ENCODE peak calls at places on chromosome 17, in eight cellular contexts. D is effector memory CD8-positive, alpha-beta T cell; X is endothelial cell; Q is A549; V is HCEC 1CT; F is stimulated activated CD8-positive, alpha-beta memory T cell treated with anti-CD3 and anti-CD28 coated beads, Interleukin-12 subunit alpha, Interleukin-12 subunit beta, amount 100 ng/mL, for 4 hours; S is HL-60; O is M059J. R is an unnamed sample.

GRCh38 chr17:28480278-28480677 is 6.8 kb downstream of the SLC13A2 start:
- DNase-seq in D (no peak), X (no peak), Q (no peak), V (no peak), F (no peak), S (no peak), O (no peak), R (no peak)

GRCh38 chr17:57667461-57667923 is 77.6 kb downstream of the CCDC182 start:
- DNase-seq in D (no peak), X (no peak), Q (no peak), V (no peak), F (no peak), S (no peak), O (no peak), R (no peak)

GRCh38 chr17:82148011-82148410 is 50.0 kb upstream of the FASN start:
- DNase-seq in D (no peak), X (no peak), Q (no peak), V (no peak), F (no peak), S (no peak), O (no peak), R (no peak)

GRCh38 chr17:17587614-17588336 is 3.7 kb downstream of the PEMT start:
- DNase-seq in D (no peak), X (no peak), Q (no peak), V (no peak), F (no peak), S (no peak), O (no peak), R (no peak)

GRCh38 chr17:82615084-82616020 is 32.9 kb downstream of the WDR45B start:
- DNase-seq in D (no peak), X (no peak), Q (peak), V (no peak), F (no peak), S (no peak), O (no peak), R (no peak)

GRCh38 chr17:3678095-3678820 is 9.6 kb downstream of the EMC6 start:
- DNase-seq in D (no peak), X (no peak), Q (no peak), V (no peak), F (no peak), S (no peak), O (peak), R (no peak)

GRCh38 chr17:3922765-3923164 is 6.5 kb upstream of the P2RX1 start:
- DNase-seq in D (no peak), X (no peak), Q (no peak), V (no peak), F (no peak), S (no peak), O (no peak), R (no peak)

GRCh38 chr17:81635431-81635830 is 1.5 kb downstream of the NPLOC4 start:
- DNase-seq in D (no peak), X (no peak), Q (no peak), V (no peak), F (no peak), S (no peak), O (no peak), R (no peak)

GRCh38 chr17:77036841-77037381 is 103.9 kb upstream of the SEC14L1 start:
- DNase-seq in D (no peak), X (no peak), Q (no peak), V (no peak), F (no peak), S (no peak), O (peak), R (no peak)

GRCh38 chr17:70365098-70365583 is 195.8 kb downstream of the KCNJ2 start:
- DNase-seq in D (no peak), X (no peak), Q (no peak), V (peak), F (no peak), S (no peak), O (peak), R (peak)

GRCh38 chr17:773467-774319 is 8.4 kb downstream of the GLOD4 start:
- DNase-seq in D (no peak), X (no peak), Q (no peak), V (no peak), F (no peak), S (no peak), O (peak), R (no peak)

GRCh38 chr17:62787358-62787757 is 20.8 kb downstream of the MARCHF10 start:
- DNase-seq in D (no peak), X (no peak), Q (no peak), V (peak), F (no peak), S (no peak), O (no peak), R (no peak)

GRCh38 chr17:81733507-81734404 is 21.7 kb downstream of the SLC25A10 start:
- DNase-seq in D (peak), X (peak), Q (peak), V (peak), F (no peak), S (no peak), O (peak), R (peak)

GRCh38 chr17:7551396-7551795 is 2.5 kb downstream of the TNFSF12 start:
- DNase-seq in D (no peak), X (no peak), Q (no peak), V (no peak), F (no peak), S (no peak), O (no peak), R (no peak)

GRCh38 chr17:77409282-77410161 is 268.8 kb downstream of the SEC14L1 start:
- DNase-seq in D (peak), X (no peak), Q (no peak), V (peak), F (no peak), S (no peak), O (no peak), R (no peak)

GRCh38 chr17:33514369-33514768 is 221.3 kb upstream of the ASIC2 start:
- DNase-seq in D (no peak), X (no peak), Q (no peak), V (no peak), F (no peak), S (no peak), O (no peak), R (no peak)

GRCh38 chr17:57442914-57443571 is 186.7 kb downstream of the MSI2 start:
- DNase-seq in D (peak), X (no peak), Q (peak), V (no peak), F (peak), S (peak), O (peak), R (no peak)

GRCh38 chr17:73546770-73547345 is 97.4 kb downstream of the SDK2 start:
- DNase-seq in D (no peak), X (no peak), Q (peak), V (no peak), F (no peak), S (peak), O (peak), R (peak)

GRCh38 chr17:49016775-49017463 is 19.7 kb downstream of the IGF2BP1 start:
- DNase-seq in D (no peak), X (no peak), Q (peak), V (no peak), F (no peak), S (no peak), O (peak), R (no peak)

GRCh38 chr17:39513915-39514314 is 52.6 kb downstream of the CDK12 start:
- DNase-seq in D (no peak), X (no peak), Q (no peak), V (no peak), F (no peak), S (no peak), O (no peak), R (no peak)

GRCh38 chr17:76076765-76077581 is 2.0 kb upstream of the ZACN start:
- DNase-seq in D (peak), X (no peak), Q (no peak), V (no peak), F (no peak), S (no peak), O (no peak), R (no peak)

GRCh38 chr17:9401434-9401833 is 174.2 kb downstream of the STX8 start:
- DNase-seq in D (no peak), X (no peak), Q (peak), V (peak), F (no peak), S (no peak), O (peak), R (no peak)

GRCh38 chr17:28404812-28405570 is 1.0 kb downstream of the SLC46A1 start:
- DNase-seq in D (no peak), X (no peak), Q (no peak), V (no peak), F (no peak), S (no peak), O (no peak), R (no peak)

GRCh38 chr17:8681175-8681949 is 50.8 kb upstream of the MYH10 start:
- DNase-seq in D (no peak), X (no peak), Q (no peak), V (peak), F (no peak), S (no peak), O (peak), R (no peak)

GRCh38 chr17:80071116-80071980 is 30.0 kb upstream of the GAA start:
- DNase-seq in D (no peak), X (no peak), Q (no peak), V (peak), F (no peak), S (no peak), O (peak), R (no peak)

GRCh38 chr17:67376509-67376891 is 581 bp upstream of the PITPNC1 start:
- DNase-seq in D (no peak), X (no peak), Q (no peak), V (peak), F (no peak), S (no peak), O (peak), R (no peak)

GRCh38 chr17:76697702-76698465 is 12.9 kb downstream of the MXRA7 start:
- DNase-seq in D (no peak), X (no peak), Q (no peak), V (no peak), F (no peak), S (no peak), O (peak), R (no peak)

GRCh38 chr17:45688353-45688752 is 95.8 kb upstream of the CRHR1 start:
- DNase-seq in D (no peak), X (no peak), Q (no peak), V (no peak), F (no peak), S (no peak), O (peak), R (no peak)

GRCh38 chr17:80763293-80763867 is 218.7 kb downstream of the RPTOR start:
- DNase-seq in D (no peak), X (no peak), Q (no peak), V (no peak), F (no peak), S (no peak), O (no peak), R (no peak)

GRCh38 chr17:35605753-35606152 is 18.6 kb downstream of the AP2B1 start:
- DNase-seq in D (no peak), X (no peak), Q (no peak), V (no peak), F (no peak), S (no peak), O (no peak), R (no peak)

GRCh38 chr17:59361386-59361785 is 29.9 kb downstream of the YPEL2 start:
- DNase-seq in D (no peak), X (no peak), Q (peak), V (peak), F (no peak), S (no peak), O (peak), R (no peak)

GRCh38 chr17:57685499-57686132 is 59.5 kb downstream of the CCDC182 start:
- DNase-seq in D (no peak), X (no peak), Q (no peak), V (no peak), F (no peak), S (no peak), O (no peak), R (no peak)

GRCh38 chr17:43984521-43984920 is 19.9 kb upstream of the NAGS start:
- DNase-seq in D (no peak), X (no peak), Q (no peak), V (no peak), F (no peak), S (no peak), O (no peak), R (no peak)

GRCh38 chr17:29176500-29177351 is 3.5 kb downstream of the MYO18A start:
- DNase-seq in D (peak), X (peak), Q (peak), V (peak), F (peak), S (peak), O (peak), R (peak)

GRCh38 chr17:17387461-17388362 is 84.5 kb downstream of the NT5M start:
- DNase-seq in D (no peak), X (peak), Q (peak), V (no peak), F (no peak), S (no peak), O (no peak), R (no peak)

R was measured in AML-193.